ENCODE peak calls at places on chromosomes 6 and 20, in six cellular contexts. X is NB4, U is esophagus muscularis mucosa, T is heart left ventricle, M is esophagus squamous epithelium, O is ovary. H is an unnamed sample.

GRCh38 chr6:114084327-114084890 is 113.5 kb upstream of the HDAC2 start:
- DNase-seq in X (no peak), T (no peak), O (no peak), M (no peak), U (no peak), H (no peak)

GRCh38 chr6:166228839-166229528 is 61.3 kb upstream of the TBXT start:
- DNase-seq in X (no peak), U (no peak), T (no peak), O (no peak), M (no peak), H (no peak)

GRCh38 chr6:15861486-15861885 is 198.7 kb upstream of the DTNBP1 start:
- DNase-seq in U (no peak), T (no peak), X (no peak), M (no peak), O (no peak), H (no peak)

GRCh38 chr6:163494279-163494727 is 79.8 kb downstream of the QKI start:
- DNase-seq in T (no peak), M (no peak), U (no peak), O (no peak), X (no peak), H (no peak)

GRCh38 chr6:28635547-28636158 is 110.0 kb downstream of the GPX5 start:
- DNase-seq in T (no peak), M (no peak), U (no peak), O (no peak), X (no peak), H (no peak)

GRCh38 chr20:24589381-24589780 is 120.0 kb downstream of the SYNDIG1 start:
- DNase-seq in X (no peak), T (no peak), U (no peak), O (no peak), M (no peak), H (no peak)

GRCh38 chr20:2151805-2152727 is 50.4 kb downstream of the STK35 start:
- DNase-seq in T (no peak), M (no peak), O (no peak), X (no peak), U (no peak), H (no peak)

GRCh38 chr20:23234311-23235078 is 116.1 kb upstream of the NXT1 start:
- DNase-seq in U (peak; percentile 68), X (no peak), T (no peak), O (peak; percentile 34), M (no peak), H (no peak)

GRCh38 chr6:33787954-33788693 is 806 bp downstream of the LEMD2 start:
- DNase-seq in X (peak; percentile 89), O (peak; percentile 74), U (peak; percentile 93), T (peak; percentile 79), M (peak; percentile 36), H (peak; percentile 75)

GRCh38 chr6:130296854-130297253 is 69.0 kb upstream of the TMEM200A start:
- DNase-seq in U (no peak), O (no peak), X (no peak), T (no peak), M (no peak), H (no peak)

GRCh38 chr20:23050847-23051627 is 1.6 kb upstream of the THBD start:
- DNase-seq in O (peak; percentile 67), X (peak; percentile 97), T (peak; percentile 84), M (peak; percentile 33), U (no peak), H (peak; percentile 55)

GRCh38 chr6:123564363-123564762 is 72.4 kb downstream of the TRDN start:
- DNase-seq in M (no peak), O (no peak), X (no peak), U (no peak), T (no peak), H (no peak)

DNA sequence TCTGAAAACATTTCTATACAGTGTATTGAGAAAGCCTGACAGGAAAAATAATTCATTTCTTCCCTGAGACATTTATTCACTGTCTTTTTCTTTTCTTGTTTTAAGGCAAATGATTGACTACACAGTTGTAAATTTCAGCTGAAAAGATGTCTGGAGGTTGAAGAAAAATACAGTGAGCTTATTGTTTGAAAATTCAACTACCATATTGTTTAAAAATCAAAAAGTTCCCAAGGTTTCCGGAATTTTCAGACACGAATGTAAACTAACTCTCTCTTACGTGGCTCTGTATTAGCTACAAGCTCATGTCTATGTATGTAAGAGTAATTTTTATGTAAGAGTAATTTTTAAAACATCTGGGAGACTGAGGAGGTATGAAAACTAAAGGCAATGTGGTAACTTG is 1.5 kb downstream of the PTGIS start:
- DNase-seq in M (no peak), X (no peak), U (no peak), T (no peak), O (no peak), H (no peak)
- H3K4me3 ChIP-seq in M (no peak overlapping the region), X (no peak overlapping the region), U (peak overlapping the region; percentile 71), T (peak overlapping the region; percentile 75), O (peak overlapping the region; percentile 53), H (no peak overlapping the region)

GRCh38 chr20:49103647-49104364 is 57.7 kb downstream of the CSE1L start:
- DNase-seq in M (no peak), U (no peak), X (no peak), O (no peak), T (no peak), H (no peak)

GRCh38 chr20:49104365-49104648 is 58.2 kb downstream of the CSE1L start:
- DNase-seq in X (no peak), U (no peak), T (no peak), O (no peak), M (no peak), H (no peak)

GRCh38 chr20:49100934-49101333 is 54.8 kb downstream of the CSE1L start:
- DNase-seq in X (no peak), M (no peak), U (no peak), T (no peak), O (no peak), H (no peak)

GRCh38 chr20:49106332-49106731 is 60.2 kb downstream of the CSE1L start:
- DNase-seq in X (no peak), T (no peak), M (no peak), U (no peak), O (no peak), H (no peak)

GRCh38 chr20:49103019-49103418 is 56.9 kb downstream of the CSE1L start:
- DNase-seq in T (no peak), O (no peak), M (no peak), U (no peak), X (no peak), H (no peak)
- TF ChIP-seq POLR2A in T (no peak), O (no peak), M (no peak), U (no peak), X (no peak), H (no peak)

DNA sequence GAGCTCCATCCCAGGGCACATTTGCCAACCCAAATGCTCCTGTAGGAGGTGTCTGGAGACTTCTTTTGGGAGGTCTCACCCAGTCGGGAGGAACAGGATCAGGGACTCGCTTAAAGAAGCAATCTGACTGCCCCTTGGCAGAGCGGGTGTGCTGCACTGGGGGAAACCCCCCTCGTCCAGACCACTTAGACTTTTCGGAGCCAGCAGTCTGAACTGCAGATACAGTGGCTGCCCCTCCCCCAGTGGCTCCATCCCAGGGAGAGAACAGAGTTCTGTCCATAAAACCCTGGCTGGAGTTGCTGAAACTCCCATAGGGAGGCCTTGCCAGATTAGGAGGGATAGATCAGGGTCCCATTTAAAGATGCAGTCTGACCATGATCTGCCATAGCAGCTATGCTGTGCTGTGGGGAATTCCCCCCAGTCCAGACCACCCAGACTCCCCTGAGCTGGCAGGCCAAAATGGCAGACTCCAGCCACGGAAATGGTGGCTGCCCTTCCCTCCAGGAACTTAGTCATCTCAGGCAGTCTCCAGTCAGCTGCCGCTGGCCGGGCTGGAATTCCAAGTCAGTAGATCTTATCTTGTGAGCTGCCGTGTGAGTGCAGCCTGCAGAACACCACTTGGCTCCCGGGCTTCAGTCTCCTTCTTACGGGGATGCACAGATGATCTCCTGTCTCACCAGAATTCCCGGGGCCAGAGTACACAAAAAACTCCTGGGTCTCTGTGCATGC is 278.1 kb upstream of the SASH1 start:
- DNase-seq in T (no peak), X (no peak), M (no peak), U (no peak), O (no peak), H (no peak)
- H3K4me3 ChIP-seq in T (no peak overlapping the region), X (no peak overlapping the region), M (no peak overlapping the region), U (no peak overlapping the region), O (no peak overlapping the region), H (no peak overlapping the region)

GRCh38 chr6:158056355-158056754 is 74.7 kb downstream of the SYNJ2 start:
- DNase-seq in O (no peak), U (no peak), X (no peak), M (no peak), T (no peak), H (no peak)
- TF ChIP-seq POLR2A in O (no peak), U (no peak), X (no peak), M (no peak), T (no peak), H (no peak)

GRCh38 chr6:156659317-156660198 is 117.6 kb upstream of the ARID1B start:
- DNase-seq in X (no peak), O (no peak), M (no peak), T (no peak), U (peak; percentile 34), H (no peak)

GRCh38 chr6:156658596-156659316 is 118.4 kb upstream of the ARID1B start:
- DNase-seq in X (no peak), U (peak; percentile 66), O (no peak), M (no peak), T (no peak), H (no peak)

GRCh38 chr6:156660389-156660788 is 116.8 kb upstream of the ARID1B start:
- DNase-seq in U (no peak), M (no peak), O (no peak), T (no peak), X (no peak), H (no peak)

GRCh38 chr6:156658186-156658585 is 119.0 kb upstream of the ARID1B start:
- DNase-seq in X (no peak), O (peak; percentile 65), T (peak; percentile 30), U (peak; percentile 50), M (no peak), H (no peak)

DNA sequence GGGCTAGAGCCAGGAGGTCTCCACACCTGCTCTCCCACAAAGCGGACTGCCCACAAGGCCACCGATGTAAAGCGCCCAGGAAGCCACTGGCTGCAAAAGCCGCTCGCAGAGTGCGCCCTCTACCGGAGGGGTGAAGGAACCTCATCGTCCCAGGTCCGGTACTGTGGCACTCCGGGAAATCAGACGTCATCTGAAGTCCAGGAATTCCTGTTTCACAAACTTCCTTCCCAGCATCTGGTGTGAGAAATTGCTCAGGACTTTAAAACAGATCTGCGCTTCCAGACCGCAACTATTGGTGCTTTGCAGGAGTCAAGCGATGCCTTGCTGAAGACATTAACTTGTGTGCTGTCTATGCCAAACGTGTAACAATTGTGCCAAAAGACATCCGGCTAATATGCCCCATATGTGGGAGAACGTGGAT is 115.1 kb upstream of the ARID1B start:
- DNase-seq in M (no peak), T (no peak), U (peak; percentile 87), O (no peak), X (peak; percentile 61), H (no peak)
- H3K4me3 ChIP-seq in M (no peak overlapping the region), T (no peak overlapping the region), U (no peak overlapping the region), O (no peak overlapping the region), X (no peak overlapping the region), H (no peak overlapping the region)

DNA sequence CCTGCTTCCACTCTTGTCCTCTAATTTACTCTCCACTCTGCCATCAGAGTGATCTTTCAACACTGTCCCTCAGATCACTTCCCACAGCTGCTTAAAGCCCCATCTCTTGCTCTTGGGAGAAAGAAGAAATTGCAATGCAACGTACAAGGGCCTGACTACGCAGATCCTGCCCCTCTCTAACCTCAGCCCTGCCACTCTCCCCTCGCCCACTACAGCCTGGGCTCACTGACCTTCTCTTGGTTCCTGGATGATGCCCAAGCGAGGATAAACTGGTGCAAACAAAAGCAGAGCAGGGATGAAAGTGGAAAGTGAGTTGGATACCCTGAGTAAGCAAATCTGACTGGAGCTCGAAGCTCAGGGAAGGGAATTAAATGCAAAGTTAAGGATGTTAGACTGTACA is 92.9 kb downstream of the MAP3K5 start:
- DNase-seq in O (no peak), T (no peak), M (no peak), U (no peak), X (no peak), H (no peak)
- TF ChIP-seq POLR2A in O (no peak), T (no peak), M (no peak), U (no peak), X (no peak), H (no peak)